ENCODE peak calls at places on chromosomes 5 and 9, in five cellular contexts. Q is IMR-90, G is GM23338, R is OCI-LY7, L is body of pancreas. J is an unnamed sample.

GRCh38 chr9:126131066-126132010 is 195.3 kb upstream of the MVB12B start:
- DNase-seq in L (no peak), G (no peak), R (no peak), Q (no peak), J (no peak)

GRCh38 chr5:136099870-136100269 is 32.8 kb upstream of the SMAD5 start:
- DNase-seq in L (no peak), G (no peak), Q (no peak), R (no peak), J (no peak)

GRCh38 chr5:111083323-111083722 is 8.8 kb upstream of the WDR36 start:
- DNase-seq in R (peak; percentile 76), L (no peak), G (no peak), Q (no peak), J (no peak)

GRCh38 chr5:10581867-10582511 is 18.1 kb downstream of the ANKRD33B start:
- DNase-seq in Q (no peak), R (no peak), L (no peak), G (no peak), J (peak; percentile 16)

GRCh38 chr9:86242012-86242411 is 17.4 kb downstream of the C9orf153 start:
- DNase-seq in L (no peak), G (peak; percentile 17), Q (no peak), R (no peak), J (no peak)

GRCh38 chr9:107782381-107782780 is 292.8 kb upstream of the KLF4 start:
- DNase-seq in R (no peak), Q (peak; percentile 74), G (no peak), L (no peak), J (peak; percentile 83)

GRCh38 chr9:69932901-69933300 is 110.7 kb upstream of the MAMDC2 start:
- DNase-seq in L (peak; percentile 27), Q (no peak), R (peak; percentile 5), G (peak; percentile 57), J (no peak)

GRCh38 chr9:121949364-121949763 is 143.7 kb downstream of the TTLL11 start:
- DNase-seq in G (no peak), Q (no peak), L (no peak), R (no peak), J (no peak)

GRCh38 chr5:96745844-96746531 is 61.8 kb downstream of the ERAP1 start:
- DNase-seq in G (no peak), Q (peak; percentile 39), R (no peak), L (no peak), J (peak; percentile 26)

GRCh38 chr5:139391570-139392323 is 2.0 kb upstream of the MZB1 start:
- DNase-seq in L (no peak), G (peak; percentile 59), Q (peak; percentile 28), R (peak; percentile 76), J (no peak)

GRCh38 chr9:38733503-38733902 is 13.6 kb upstream of the FAM240B start:
- DNase-seq in R (no peak), Q (no peak), L (no peak), G (no peak), J (no peak)
- H3K4me1 ChIP-seq in R (no peaks in the 10 kb centered on the region), Q (no peaks in the 10 kb centered on the region), L (no peaks in the 10 kb centered on the region), G (no peaks in the 10 kb centered on the region), J (no peaks in the 10 kb centered on the region)

GRCh38 chr5:33936004-33936380 is 194 bp upstream of the RXFP3 start:
- DNase-seq in G (peak; percentile 89), Q (peak; percentile 54), L (peak; percentile 64), R (no peak), J (peak; percentile 74)
- H3K4me3 ChIP-seq in G (peak overlapping the region; percentile 80), Q (peak overlapping the region; percentile 56), L (no peak overlapping the region), R (no peak overlapping the region), J (peak overlapping the region; percentile 25)

GRCh38 chr5:149757956-149758355 is 27.8 kb downstream of the PPARGC1B start:
- DNase-seq in Q (no peak), L (no peak), G (no peak), R (no peak), J (no peak)

GRCh38 chr5:149761461-149761860 is 31.4 kb downstream of the PPARGC1B start:
- DNase-seq in L (no peak), Q (no peak), G (no peak), R (no peak), J (no peak)

GRCh38 chr5:149759563-149759962 is 29.5 kb downstream of the PPARGC1B start:
- DNase-seq in Q (no peak), R (no peak), G (no peak), L (no peak), J (no peak)

GRCh38 chr5:149760700-149761187 is 30.6 kb downstream of the PPARGC1B start:
- DNase-seq in R (no peak), L (no peak), Q (no peak), G (no peak), J (no peak)

GRCh38 chr5:149759986-149760699 is 30.0 kb downstream of the PPARGC1B start:
- DNase-seq in G (no peak), L (no peak), Q (no peak), R (no peak), J (peak; percentile 15)
- TF ChIP-seq CTCF in G (peak; percentile 28), L (no peak), Q (no peak), R (no peak), J (peak; percentile 19)

GRCh38 chr9:93147632-93148031 is 13.6 kb upstream of the NINJ1 start:
- DNase-seq in L (no peak), Q (no peak), G (no peak), R (no peak), J (no peak)

GRCh38 chr9:93148721-93149120 is 14.7 kb upstream of the NINJ1 start:
- DNase-seq in Q (no peak), L (no peak), R (no peak), G (no peak), J (no peak)

GRCh38 chr9:93141771-93142483 is 7.9 kb upstream of the NINJ1 start:
- DNase-seq in Q (no peak), G (no peak), R (no peak), L (no peak), J (no peak)

GRCh38 chr9:93139365-93140182 is 5.5 kb upstream of the NINJ1 start:
- DNase-seq in L (no peak), Q (no peak), G (no peak), R (peak; percentile 72), J (no peak)

DNA sequence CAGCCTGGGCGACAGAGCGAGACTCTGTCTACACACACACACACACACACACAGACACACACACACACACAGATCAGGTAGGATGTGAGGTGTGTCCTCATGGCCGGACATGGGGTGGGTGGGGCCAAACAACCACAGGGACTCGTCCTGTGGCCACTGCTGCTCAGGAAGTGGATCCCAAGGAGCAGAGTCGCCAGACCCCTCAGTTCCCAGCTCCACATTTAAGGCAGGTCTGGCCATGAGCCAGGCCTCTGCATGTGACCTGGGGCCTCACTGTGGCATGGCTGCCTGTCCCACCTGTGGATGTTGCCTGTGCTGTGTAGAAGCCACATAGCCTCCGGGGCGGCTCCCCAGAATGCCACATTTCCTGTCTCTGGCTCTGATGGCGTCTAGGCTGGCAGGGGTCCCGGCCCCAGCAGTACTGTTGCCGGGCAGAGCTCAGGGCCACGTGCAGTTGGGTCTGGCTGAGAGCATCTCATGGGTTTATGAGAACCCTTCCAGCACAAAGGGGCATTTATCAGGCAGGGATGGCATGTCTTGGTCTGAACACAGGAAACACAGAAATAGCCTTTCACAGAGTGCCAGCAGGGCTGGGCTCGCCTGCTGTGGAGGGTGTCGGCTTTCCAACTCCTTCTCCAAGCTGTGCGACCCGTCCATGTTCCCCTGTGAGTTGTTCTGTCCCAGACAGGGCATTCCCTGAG is 9.9 kb upstream of the NINJ1 start:
- DNase-seq in G (no peak), Q (no peak), R (peak; percentile 68), L (no peak), J (no peak)
- H3K4me1 ChIP-seq in G (no peaks in the 10 kb centered on the region), Q (peaks cover 9% of the 10 kb centered on the region), R (peaks cover 59% of the 10 kb centered on the region), L (peaks cover 13% of the 10 kb centered on the region), J (no peaks in the 10 kb centered on the region)

J was measured in cardiac muscle cell.